ENCODE peak calls at places on chromosome 1, in eight cellular contexts. One of them, this sample, is unnamed.

GRCh38 chr1:199084293-199084692 is 445.5 kb downstream of the PTPRC start:
- DNase-seq in dorsolateral prefrontal cortex: no peak
- DNase-seq in PC-3: no peak
- DNase-seq in brain microvascular endothelial cell: peak; percentile 18
- DNase-seq in activated CD4-positive, CD25-positive, alpha-beta regulatory T cell: no peak
- DNase-seq in CD8-positive, alpha-beta memory T cell: no peak
- DNase-seq in activated CD8-positive, alpha-beta T cell treated with anti-CD3 and anti-CD28 coated beads for 36 hours: no peak
- DNase-seq in NCI-H226: no peak
- DNase-seq in this sample: peak; percentile 11

GRCh38 chr1:33137800-33138199 is 44.0 kb downstream of the TRIM62 start:
- DNase-seq in dorsolateral prefrontal cortex: no peak
- DNase-seq in PC-3: no peak
- DNase-seq in brain microvascular endothelial cell: no peak
- DNase-seq in activated CD4-positive, CD25-positive, alpha-beta regulatory T cell: no peak
- DNase-seq in CD8-positive, alpha-beta memory T cell: peak; percentile 8
- DNase-seq in activated CD8-positive, alpha-beta T cell treated with anti-CD3 and anti-CD28 coated beads for 36 hours: peak; percentile 70
- DNase-seq in NCI-H226: no peak
- DNase-seq in this sample: peak; percentile 73

GRCh38 chr1:14571810-14572767 is 26.4 kb upstream of the KAZN start:
- DNase-seq in dorsolateral prefrontal cortex: no peak
- DNase-seq in PC-3: peak; percentile 10
- DNase-seq in brain microvascular endothelial cell: no peak
- DNase-seq in activated CD4-positive, CD25-positive, alpha-beta regulatory T cell: no peak
- DNase-seq in CD8-positive, alpha-beta memory T cell: no peak
- DNase-seq in activated CD8-positive, alpha-beta T cell treated with anti-CD3 and anti-CD28 coated beads for 36 hours: peak; percentile 20
- DNase-seq in NCI-H226: no peak
- DNase-seq in this sample: peak; percentile 29

GRCh38 chr1:21707891-21708290 is 38.7 kb upstream of the RAP1GAP start:
- DNase-seq in dorsolateral prefrontal cortex: no peak
- DNase-seq in PC-3: no peak
- DNase-seq in brain microvascular endothelial cell: no peak
- DNase-seq in activated CD4-positive, CD25-positive, alpha-beta regulatory T cell: no peak
- DNase-seq in CD8-positive, alpha-beta memory T cell: no peak
- DNase-seq in activated CD8-positive, alpha-beta T cell treated with anti-CD3 and anti-CD28 coated beads for 36 hours: no peak
- DNase-seq in NCI-H226: no peak
- DNase-seq in this sample: no peak

GRCh38 chr1:204359474-204360255 is at the start of gene PLEKHA6:
- DNase-seq in dorsolateral prefrontal cortex: peak; percentile 70
- DNase-seq in PC-3: no peak
- DNase-seq in brain microvascular endothelial cell: no peak
- DNase-seq in activated CD4-positive, CD25-positive, alpha-beta regulatory T cell: no peak
- DNase-seq in CD8-positive, alpha-beta memory T cell: no peak
- DNase-seq in activated CD8-positive, alpha-beta T cell treated with anti-CD3 and anti-CD28 coated beads for 36 hours: peak; percentile 69
- DNase-seq in NCI-H226: peak; percentile 61
- DNase-seq in this sample: peak; percentile 80

GRCh38 chr1:92310185-92310597 is 11.3 kb downstream of the RPAP2 start:
- DNase-seq in dorsolateral prefrontal cortex: no peak
- DNase-seq in PC-3: peak; percentile 75
- DNase-seq in brain microvascular endothelial cell: no peak
- DNase-seq in activated CD4-positive, CD25-positive, alpha-beta regulatory T cell: no peak
- DNase-seq in CD8-positive, alpha-beta memory T cell: no peak
- DNase-seq in activated CD8-positive, alpha-beta T cell treated with anti-CD3 and anti-CD28 coated beads for 36 hours: no peak
- DNase-seq in NCI-H226: no peak
- DNase-seq in this sample: no peak

GRCh38 chr1:19096036-19096833 is 113.8 kb downstream of the UBR4 start:
- DNase-seq in dorsolateral prefrontal cortex: peak; percentile 35
- DNase-seq in PC-3: peak; percentile 74
- DNase-seq in brain microvascular endothelial cell: no peak
- DNase-seq in activated CD4-positive, CD25-positive, alpha-beta regulatory T cell: no peak
- DNase-seq in CD8-positive, alpha-beta memory T cell: no peak
- DNase-seq in activated CD8-positive, alpha-beta T cell treated with anti-CD3 and anti-CD28 coated beads for 36 hours: peak; percentile 20
- DNase-seq in NCI-H226: peak; percentile 3
- DNase-seq in this sample: peak; percentile 64

GRCh38 chr1:33524586-33524985 is 52.1 kb downstream of the ZSCAN20 start:
- DNase-seq in dorsolateral prefrontal cortex: no peak
- DNase-seq in PC-3: no peak
- DNase-seq in brain microvascular endothelial cell: no peak
- DNase-seq in activated CD4-positive, CD25-positive, alpha-beta regulatory T cell: no peak
- DNase-seq in CD8-positive, alpha-beta memory T cell: no peak
- DNase-seq in activated CD8-positive, alpha-beta T cell treated with anti-CD3 and anti-CD28 coated beads for 36 hours: no peak
- DNase-seq in NCI-H226: no peak
- DNase-seq in this sample: no peak

GRCh38 chr1:213399695-213400094 is 348.7 kb downstream of the RPS6KC1 start:
- DNase-seq in dorsolateral prefrontal cortex: no peak
- DNase-seq in PC-3: no peak
- DNase-seq in brain microvascular endothelial cell: no peak
- DNase-seq in activated CD4-positive, CD25-positive, alpha-beta regulatory T cell: no peak
- DNase-seq in CD8-positive, alpha-beta memory T cell: no peak
- DNase-seq in activated CD8-positive, alpha-beta T cell treated with anti-CD3 and anti-CD28 coated beads for 36 hours: no peak
- DNase-seq in NCI-H226: no peak
- DNase-seq in this sample: no peak

GRCh38 chr1:16430598-16430997 is 6.6 kb downstream of the SPATA21 start:
- DNase-seq in dorsolateral prefrontal cortex: no peak
- DNase-seq in PC-3: no peak
- DNase-seq in brain microvascular endothelial cell: no peak
- DNase-seq in activated CD4-positive, CD25-positive, alpha-beta regulatory T cell: no peak
- DNase-seq in CD8-positive, alpha-beta memory T cell: no peak
- DNase-seq in activated CD8-positive, alpha-beta T cell treated with anti-CD3 and anti-CD28 coated beads for 36 hours: no peak
- DNase-seq in NCI-H226: peak; percentile 41
- DNase-seq in this sample: no peak

GRCh38 chr1:193749868-193750267 is 563.5 kb upstream of the B3GALT2 start:
- DNase-seq in dorsolateral prefrontal cortex: no peak
- DNase-seq in PC-3: no peak
- DNase-seq in brain microvascular endothelial cell: no peak
- DNase-seq in activated CD4-positive, CD25-positive, alpha-beta regulatory T cell: no peak
- DNase-seq in CD8-positive, alpha-beta memory T cell: no peak
- DNase-seq in activated CD8-positive, alpha-beta T cell treated with anti-CD3 and anti-CD28 coated beads for 36 hours: no peak
- DNase-seq in NCI-H226: no peak
- DNase-seq in this sample: no peak

GRCh38 chr1:37765937-37766664 is 1.2 kb upstream of the EPHA10 start:
- DNase-seq in dorsolateral prefrontal cortex: no peak
- DNase-seq in PC-3: peak; percentile 28
- DNase-seq in brain microvascular endothelial cell: no peak
- DNase-seq in activated CD4-positive, CD25-positive, alpha-beta regulatory T cell: no peak
- DNase-seq in CD8-positive, alpha-beta memory T cell: no peak
- DNase-seq in activated CD8-positive, alpha-beta T cell treated with anti-CD3 and anti-CD28 coated beads for 36 hours: peak; percentile 65
- DNase-seq in NCI-H226: no peak
- DNase-seq in this sample: peak; percentile 23

GRCh38 chr1:167533851-167534300 is 15.5 kb upstream of the CD247 start:
- DNase-seq in dorsolateral prefrontal cortex: peak; percentile 63
- DNase-seq in PC-3: peak; percentile 90
- DNase-seq in brain microvascular endothelial cell: peak; percentile 52
- DNase-seq in activated CD4-positive, CD25-positive, alpha-beta regulatory T cell: peak; percentile 52
- DNase-seq in CD8-positive, alpha-beta memory T cell: peak; percentile 57
- DNase-seq in activated CD8-positive, alpha-beta T cell treated with anti-CD3 and anti-CD28 coated beads for 36 hours: peak; percentile 74
- DNase-seq in NCI-H226: peak; percentile 15
- DNase-seq in this sample: peak; percentile 76

GRCh38 chr1:161133220-161133740 is 813 bp upstream of the DEDD start:
- DNase-seq in dorsolateral prefrontal cortex: no peak
- DNase-seq in PC-3: peak; percentile 23
- DNase-seq in brain microvascular endothelial cell: no peak
- DNase-seq in activated CD4-positive, CD25-positive, alpha-beta regulatory T cell: no peak
- DNase-seq in CD8-positive, alpha-beta memory T cell: no peak
- DNase-seq in activated CD8-positive, alpha-beta T cell treated with anti-CD3 and anti-CD28 coated beads for 36 hours: no peak
- DNase-seq in NCI-H226: no peak
- DNase-seq in this sample: peak; percentile 18

GRCh38 chr1:181257117-181257516 is 168.6 kb downstream of the IER5 start:
- DNase-seq in dorsolateral prefrontal cortex: no peak
- DNase-seq in PC-3: no peak
- DNase-seq in brain microvascular endothelial cell: no peak
- DNase-seq in activated CD4-positive, CD25-positive, alpha-beta regulatory T cell: no peak
- DNase-seq in CD8-positive, alpha-beta memory T cell: no peak
- DNase-seq in activated CD8-positive, alpha-beta T cell treated with anti-CD3 and anti-CD28 coated beads for 36 hours: no peak
- DNase-seq in NCI-H226: no peak
- DNase-seq in this sample: no peak

GRCh38 chr1:169892819-169893644 is 664 bp downstream of the SCYL3 start:
- DNase-seq in dorsolateral prefrontal cortex: no peak
- DNase-seq in PC-3: no peak
- DNase-seq in brain microvascular endothelial cell: peak; percentile 14
- DNase-seq in activated CD4-positive, CD25-positive, alpha-beta regulatory T cell: no peak
- DNase-seq in CD8-positive, alpha-beta memory T cell: no peak
- DNase-seq in activated CD8-positive, alpha-beta T cell treated with anti-CD3 and anti-CD28 coated beads for 36 hours: peak; percentile 39
- DNase-seq in NCI-H226: no peak
- DNase-seq in this sample: peak; percentile 30

GRCh38 chr1:84606977-84607376 is 32.7 kb upstream of the CTBS start:
- DNase-seq in dorsolateral prefrontal cortex: no peak
- DNase-seq in PC-3: no peak
- DNase-seq in brain microvascular endothelial cell: no peak
- DNase-seq in activated CD4-positive, CD25-positive, alpha-beta regulatory T cell: no peak
- DNase-seq in CD8-positive, alpha-beta memory T cell: no peak
- DNase-seq in activated CD8-positive, alpha-beta T cell treated with anti-CD3 and anti-CD28 coated beads for 36 hours: no peak
- DNase-seq in NCI-H226: no peak
- DNase-seq in this sample: no peak

GRCh38 chr1:218366322-218367052 is 21.4 kb downstream of the TGFB2 start:
- DNase-seq in dorsolateral prefrontal cortex: no peak
- DNase-seq in PC-3: no peak
- DNase-seq in brain microvascular endothelial cell: peak; percentile 67
- DNase-seq in activated CD4-positive, CD25-positive, alpha-beta regulatory T cell: no peak
- DNase-seq in CD8-positive, alpha-beta memory T cell: no peak
- DNase-seq in activated CD8-positive, alpha-beta T cell treated with anti-CD3 and anti-CD28 coated beads for 36 hours: no peak
- DNase-seq in NCI-H226: no peak
- DNase-seq in this sample: no peak

GRCh38 chr1:109874445-109874844 is 36.2 kb upstream of the CSF1 start:
- DNase-seq in dorsolateral prefrontal cortex: no peak
- DNase-seq in PC-3: no peak
- DNase-seq in brain microvascular endothelial cell: no peak
- DNase-seq in activated CD4-positive, CD25-positive, alpha-beta regulatory T cell: no peak
- DNase-seq in CD8-positive, alpha-beta memory T cell: no peak
- DNase-seq in activated CD8-positive, alpha-beta T cell treated with anti-CD3 and anti-CD28 coated beads for 36 hours: no peak
- DNase-seq in NCI-H226: no peak
- DNase-seq in this sample: no peak